ENCODE peak calls at places on chromosomes 11 and 22, in five cellular contexts. S is iPS DF 6.9; W is ovary; D is cardiac fibroblast; K is stimulated activated CD8-positive, alpha-beta memory T cell treated with anti-CD3 and anti-CD28 coated beads, Interleukin-7, amount 100 ng/mL, for 4 hours. Q is an unnamed sample.
A peak's percentile ranks its signal among the peaks of the same experiment; 100 is the strongest.

GRCh38 chr11:121844016-121844415 is 272.0 kb downstream of the BLID start:
- DNase-seq in S (no peak), W (no peak), D (no peak), K (no peak), Q (no peak)

GRCh38 chr11:77346906-77347603 is 45.6 kb upstream of the GDPD4 start:
- DNase-seq in S (no peak), W (no peak), D (peak; percentile 52), K (no peak), Q (peak; percentile 67)

GRCh38 chr11:72114570-72114969 is 2.1 kb upstream of the ANAPC15 start:
- DNase-seq in S (no peak), W (no peak), D (no peak), K (no peak), Q (no peak)

GRCh38 chr11:77449060-77449521 is 24.8 kb downstream of the PAK1 start:
- DNase-seq in S (no peak), W (no peak), D (no peak), K (no peak), Q (no peak)

GRCh38 chr11:122673706-122674105 is 18.2 kb downstream of the UBASH3B start:
- DNase-seq in S (no peak), W (no peak), D (peak; percentile 51), K (no peak), Q (no peak)

GRCh38 chr22:47625531-47626427 is 863.3 kb downstream of the TBC1D22A start:
- DNase-seq in S (no peak), W (no peak), D (no peak), K (no peak), Q (no peak)

GRCh38 chr11:36577859-36578258 is 10.1 kb downstream of the RAG1 start:
- DNase-seq in S (no peak), W (no peak), D (no peak), K (no peak), Q (no peak)

GRCh38 chr11:130180491-130180890 is 20.9 kb downstream of the ST14 start:
- DNase-seq in S (no peak), W (no peak), D (peak; percentile 52), K (no peak), Q (no peak)

GRCh38 chr11:36019722-36020121 is 75.9 kb downstream of the LDLRAD3 start:
- DNase-seq in S (no peak), W (no peak), D (no peak), K (no peak), Q (no peak)

GRCh38 chr11:114257621-114258558 is 38.3 kb upstream of the NNMT start:
- DNase-seq in S (no peak), W (peak; percentile 76), D (peak; percentile 76), K (no peak), Q (no peak)

GRCh38 chr11:119479685-119480275 is 56.8 kb upstream of the THY1 start:
- DNase-seq in S (no peak), W (no peak), D (peak; percentile 28), K (no peak), Q (peak; percentile 44)

GRCh38 chr11:26558191-26558590 is 13.9 kb downstream of the MUC15 start:
- DNase-seq in S (no peak), W (no peak), D (no peak), K (no peak), Q (no peak)

GRCh38 chr11:62535802-62536201 is 10.8 kb downstream of the AHNAK start:
- DNase-seq in S (no peak), W (no peak), D (no peak), K (no peak), Q (no peak)

GRCh38 chr11:5591613-5592012 is 4.8 kb upstream of the TRIM6 start:
- DNase-seq in S (no peak), W (no peak), D (no peak), K (no peak), Q (no peak)